ENCODE peak calls at places on chromosomes 5 and 9, in six cellular contexts. One of them, this sample, is unnamed.

GRCh38 chr5:101153526-101153925 is 250.4 kb upstream of the ST8SIA4 start:
- DNase-seq in MM.1S: no peak
- DNase-seq in GM23248: no peak
- DNase-seq in astrocyte: no peak
- DNase-seq in HCT116: no peak
- DNase-seq in SK-N-SH: no peak
- DNase-seq in this sample: no peak

GRCh38 chr9:98222885-98223640 is 30.6 kb upstream of the CORO2A start:
- DNase-seq in MM.1S: no peak
- DNase-seq in GM23248: peak
- DNase-seq in astrocyte: peak
- DNase-seq in HCT116: peak
- DNase-seq in SK-N-SH: no peak
- DNase-seq in this sample: peak

GRCh38 chr5:58999804-59000595 is 417.1 kb downstream of the RAB3C start:
- DNase-seq in MM.1S: no peak
- DNase-seq in GM23248: no peak
- DNase-seq in astrocyte: peak
- DNase-seq in HCT116: peak
- DNase-seq in SK-N-SH: peak
- DNase-seq in this sample: no peak

GRCh38 chr5:152376871-152377270 is 28.2 kb downstream of the NMUR2 start:
- DNase-seq in MM.1S: no peak
- DNase-seq in GM23248: no peak
- DNase-seq in astrocyte: no peak
- DNase-seq in HCT116: no peak
- DNase-seq in SK-N-SH: no peak
- DNase-seq in this sample: no peak

GRCh38 chr9:22170162-22170932 is 161.2 kb upstream of the CDKN2B start:
- DNase-seq in MM.1S: no peak
- DNase-seq in GM23248: peak
- DNase-seq in astrocyte: peak
- DNase-seq in HCT116: no peak
- DNase-seq in SK-N-SH: no peak
- DNase-seq in this sample: peak

GRCh38 chr5:14977058-14977640 is 105.6 kb upstream of the ANKH start:
- DNase-seq in MM.1S: no peak
- DNase-seq in GM23248: no peak
- DNase-seq in astrocyte: no peak
- DNase-seq in HCT116: no peak
- DNase-seq in SK-N-SH: no peak
- DNase-seq in this sample: peak

GRCh38 chr5:34982823-34983222 is 53.5 kb downstream of the DNAJC21 start:
- DNase-seq in MM.1S: no peak
- DNase-seq in GM23248: no peak
- DNase-seq in astrocyte: no peak
- DNase-seq in HCT116: no peak
- DNase-seq in SK-N-SH: no peak
- DNase-seq in this sample: no peak

GRCh38 chr9:84670106-84670800 is 724 bp downstream of the NTRK2 start:
- DNase-seq in MM.1S: peak
- DNase-seq in GM23248: peak
- DNase-seq in astrocyte: peak
- DNase-seq in HCT116: no peak
- DNase-seq in SK-N-SH: peak
- DNase-seq in this sample: no peak

GRCh38 chr5:74419468-74419867 is 221.1 kb downstream of the ENC1 start:
- DNase-seq in MM.1S: no peak
- DNase-seq in GM23248: no peak
- DNase-seq in astrocyte: no peak
- DNase-seq in HCT116: no peak
- DNase-seq in SK-N-SH: no peak
- DNase-seq in this sample: no peak

GRCh38 chr5:116272281-116272941 is 187.6 kb downstream of the COMMD10 start:
- DNase-seq in MM.1S: no peak
- DNase-seq in GM23248: peak
- DNase-seq in astrocyte: peak
- DNase-seq in HCT116: no peak
- DNase-seq in SK-N-SH: no peak
- DNase-seq in this sample: no peak

GRCh38 chr5:138241688-138242547 is 28.8 kb upstream of the CDC23 start:
- DNase-seq in MM.1S: no peak
- DNase-seq in GM23248: peak
- DNase-seq in astrocyte: peak
- DNase-seq in HCT116: no peak
- DNase-seq in SK-N-SH: peak
- DNase-seq in this sample: no peak

DNA sequence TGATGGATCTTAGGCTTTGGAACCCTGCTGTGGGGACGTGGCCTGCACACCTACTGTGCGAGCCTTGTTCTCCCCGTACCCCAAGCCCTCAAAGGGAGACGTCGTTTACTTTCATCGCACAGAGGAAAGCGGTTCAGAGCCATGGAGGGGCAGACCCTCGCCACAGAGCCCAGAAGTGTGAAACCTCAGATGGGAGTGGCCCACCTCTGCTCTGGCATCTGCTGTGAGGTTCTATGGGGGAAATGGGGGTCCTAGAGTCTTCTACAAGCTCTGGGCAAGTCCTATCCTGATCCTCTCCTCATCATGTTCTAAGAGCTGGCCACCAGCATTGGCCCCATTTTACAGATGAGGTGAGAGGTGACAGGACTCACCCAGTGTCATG is 3.7 kb upstream of the RNF44 start:
- DNase-seq in MM.1S: no peak
- DNase-seq in GM23248: no peak
- DNase-seq in astrocyte: no peak
- DNase-seq in HCT116: no peak
- DNase-seq in SK-N-SH: no peak
- DNase-seq in this sample: no peak
- H3K27ac ChIP-seq in MM.1S: peak
- H3K27ac ChIP-seq in GM23248: no peak
- H3K27ac ChIP-seq in astrocyte: no peak
- H3K27ac ChIP-seq in HCT116: peak
- H3K27ac ChIP-seq in SK-N-SH: no peak
- H3K27ac ChIP-seq in this sample: no peak

DNA sequence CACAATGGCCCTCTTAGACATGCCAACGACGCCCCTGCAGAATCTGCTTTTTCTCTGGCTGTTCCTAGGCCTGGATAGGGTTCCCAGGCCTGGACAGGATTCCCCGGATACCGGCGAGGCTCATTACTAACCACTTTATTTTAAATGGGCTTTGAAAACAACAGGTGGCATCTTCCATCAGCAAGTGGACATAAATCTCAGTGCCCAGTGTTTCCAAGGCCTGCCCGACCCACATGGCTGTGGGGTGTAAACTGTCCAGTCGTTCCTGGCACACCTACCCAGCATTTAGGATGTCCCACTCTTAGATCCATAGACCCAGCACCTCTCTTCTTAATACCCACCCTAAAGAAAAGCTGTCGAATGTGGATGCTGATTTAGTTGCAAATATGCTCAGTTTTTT is 896 bp downstream of the CMBL start:
- DNase-seq in MM.1S: no peak
- DNase-seq in GM23248: no peak
- DNase-seq in astrocyte: no peak
- DNase-seq in HCT116: no peak
- DNase-seq in SK-N-SH: peak
- DNase-seq in this sample: peak
- H3K9ac ChIP-seq in MM.1S: peak
- H3K9ac ChIP-seq in GM23248: peak
- H3K9ac ChIP-seq in astrocyte: peak
- H3K9ac ChIP-seq in HCT116: peak
- H3K9ac ChIP-seq in SK-N-SH: peak
- H3K9ac ChIP-seq in this sample: peak

DNA sequence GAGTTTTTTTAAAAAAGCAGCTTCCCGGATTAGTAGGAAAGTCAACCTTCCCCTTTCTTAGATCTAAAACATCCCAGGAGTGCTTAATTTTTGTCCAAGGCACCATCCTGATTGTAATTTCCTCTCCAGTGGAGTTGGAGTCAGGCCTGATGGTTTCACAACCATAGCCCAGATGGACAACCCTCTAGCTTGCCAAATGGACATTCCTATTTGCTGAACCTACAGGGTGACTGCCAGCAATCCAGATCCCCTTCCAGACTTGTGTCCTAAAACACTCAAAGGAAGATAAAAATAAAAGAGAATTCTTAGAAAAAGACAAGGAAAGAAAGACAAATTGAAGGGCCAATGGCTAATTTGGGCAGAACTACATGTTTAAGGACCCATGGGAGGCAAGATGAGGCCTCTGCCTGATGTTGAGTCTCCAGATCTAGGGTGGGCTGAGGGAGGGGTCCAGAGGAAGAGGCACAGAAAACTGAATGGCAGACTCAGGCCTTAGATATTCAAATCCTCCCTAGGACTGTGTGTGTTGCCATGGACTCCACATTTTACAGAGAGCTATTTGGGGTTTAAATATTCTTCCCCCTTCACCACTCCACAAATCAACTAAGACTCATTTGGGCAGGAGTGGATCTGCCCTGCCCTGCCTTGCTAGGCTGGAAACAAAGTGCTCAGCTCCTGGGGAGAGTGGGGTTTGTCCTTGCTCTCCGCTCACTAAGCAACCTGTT is 38.5 kb upstream of the SLC44A1 start:
- DNase-seq in MM.1S: no peak
- DNase-seq in GM23248: peak
- DNase-seq in astrocyte: peak
- DNase-seq in HCT116: no peak
- DNase-seq in SK-N-SH: no peak
- DNase-seq in this sample: peak
- H3K27ac ChIP-seq in MM.1S: no peak
- H3K27ac ChIP-seq in GM23248: peak
- H3K27ac ChIP-seq in astrocyte: no peak
- H3K27ac ChIP-seq in HCT116: no peak
- H3K27ac ChIP-seq in SK-N-SH: no peak
- H3K27ac ChIP-seq in this sample: peak

GRCh38 chr9:110728058-110728457 is 59.5 kb downstream of the MUSK start:
- DNase-seq in MM.1S: no peak
- DNase-seq in GM23248: no peak
- DNase-seq in astrocyte: no peak
- DNase-seq in HCT116: no peak
- DNase-seq in SK-N-SH: no peak
- DNase-seq in this sample: no peak
- H3K9ac ChIP-seq in MM.1S: no peak
- H3K9ac ChIP-seq in GM23248: no peak
- H3K9ac ChIP-seq in astrocyte: no peak
- H3K9ac ChIP-seq in HCT116: no peak
- H3K9ac ChIP-seq in SK-N-SH: no peak
- H3K9ac ChIP-seq in this sample: no peak

DNA sequence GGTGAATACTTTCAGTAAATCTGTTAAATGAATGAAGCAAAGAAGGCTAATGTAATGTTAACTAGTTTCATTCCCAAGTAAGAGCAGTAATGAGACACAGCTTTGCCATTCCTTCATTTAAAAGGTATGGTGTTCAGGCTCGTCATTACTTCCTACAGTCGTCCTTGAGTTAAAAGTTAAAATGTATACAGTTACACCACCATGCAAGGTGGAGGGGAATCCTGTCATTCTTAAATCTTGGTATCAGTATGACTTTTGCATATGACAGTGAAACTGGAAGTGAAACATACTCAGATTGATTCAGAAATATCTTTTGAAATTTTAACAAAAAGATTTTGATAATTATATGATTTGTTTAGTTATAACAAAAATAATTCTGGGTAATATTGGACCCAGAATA is 25.9 kb downstream of the MTRR start:
- DNase-seq in MM.1S: peak
- DNase-seq in GM23248: no peak
- DNase-seq in astrocyte: no peak
- DNase-seq in HCT116: no peak
- DNase-seq in SK-N-SH: no peak
- DNase-seq in this sample: no peak
- H3K27ac ChIP-seq in MM.1S: peak
- H3K27ac ChIP-seq in GM23248: no peak
- H3K27ac ChIP-seq in astrocyte: no peak
- H3K27ac ChIP-seq in HCT116: no peak
- H3K27ac ChIP-seq in SK-N-SH: no peak
- H3K27ac ChIP-seq in this sample: no peak

GRCh38 chr5:140466981-140467742 is 65.5 kb downstream of the ANKHD1 start:
- DNase-seq in MM.1S: no peak
- DNase-seq in GM23248: no peak
- DNase-seq in astrocyte: no peak
- DNase-seq in HCT116: no peak
- DNase-seq in SK-N-SH: no peak
- DNase-seq in this sample: no peak

GRCh38 chr5:140469259-140469658 is 67.6 kb downstream of the ANKHD1 start:
- DNase-seq in MM.1S: no peak
- DNase-seq in GM23248: no peak
- DNase-seq in astrocyte: no peak
- DNase-seq in HCT116: no peak
- DNase-seq in SK-N-SH: no peak
- DNase-seq in this sample: no peak

GRCh38 chr5:140468188-140468587 is 66.6 kb downstream of the ANKHD1 start:
- DNase-seq in MM.1S: peak
- DNase-seq in GM23248: peak
- DNase-seq in astrocyte: peak
- DNase-seq in HCT116: no peak
- DNase-seq in SK-N-SH: no peak
- DNase-seq in this sample: no peak
- H3K9ac ChIP-seq in MM.1S: no peak
- H3K9ac ChIP-seq in GM23248: no peak
- H3K9ac ChIP-seq in astrocyte: no peak
- H3K9ac ChIP-seq in HCT116: no peak
- H3K9ac ChIP-seq in SK-N-SH: no peak
- H3K9ac ChIP-seq in this sample: no peak

GRCh38 chr5:40734986-40735385 is 20.8 kb downstream of the TTC33 start:
- DNase-seq in MM.1S: no peak
- DNase-seq in GM23248: peak
- DNase-seq in astrocyte: peak
- DNase-seq in HCT116: no peak
- DNase-seq in SK-N-SH: no peak
- DNase-seq in this sample: peak
- H3K27ac ChIP-seq in MM.1S: no peak
- H3K27ac ChIP-seq in GM23248: no peak
- H3K27ac ChIP-seq in astrocyte: peak
- H3K27ac ChIP-seq in HCT116: no peak
- H3K27ac ChIP-seq in SK-N-SH: no peak
- H3K27ac ChIP-seq in this sample: peak